ENCODE peak calls at places on chromosome 5, in four cellular contexts. D, T, K and Q are unnamed samples.

GRCh38 chr5:146799235-146800015 is 79.1 kb downstream of the PPP2R2B start:
- DNase-seq in D (no peak), K (no peak), T (no peak), Q (no peak)

GRCh38 chr5:94690778-94691177 is 72.3 kb downstream of the SLF1 start:
- DNase-seq in K (no peak), T (no peak), D (no peak), Q (no peak)

GRCh38 chr5:111432828-111433536 is 79.4 kb downstream of the STARD4 start:
- DNase-seq in D (no peak), T (no peak), K (no peak), Q (no peak)

GRCh38 chr5:167205881-167206280 is 1085.6 kb upstream of the WWC1 start:
- DNase-seq in D (no peak), T (no peak), K (no peak), Q (no peak)

GRCh38 chr5:131983244-131983771 is 28.1 kb downstream of the ACSL6 start:
- DNase-seq in K (no peak), T (no peak), D (no peak), Q (no peak)

GRCh38 chr5:39176740-39177628 is 42.4 kb downstream of the FYB1 start:
- DNase-seq in D (no peak), K (peak; percentile 57), T (no peak), Q (no peak)

GRCh38 chr5:71873202-71873601 is 154.1 kb downstream of the CARTPT start:
- DNase-seq in T (no peak), K (no peak), D (no peak), Q (no peak)

GRCh38 chr5:114319821-114320220 is 42.0 kb upstream of the KCNN2 start:
- DNase-seq in T (no peak), K (no peak), D (no peak), Q (no peak)

GRCh38 chr5:93886098-93886806 is 144.9 kb upstream of the POU5F2 start:
- DNase-seq in K (no peak), D (no peak), T (no peak), Q (no peak)

GRCh38 chr5:147507480-147508126 is 2.3 kb downstream of the DPYSL3 start:
- DNase-seq in T (no peak), K (no peak), D (no peak), Q (no peak)

GRCh38 chr5:8321272-8321671 is 452.3 kb downstream of the MTRR start:
- DNase-seq in D (no peak), T (no peak), K (no peak), Q (no peak)

GRCh38 chr5:14723648-14724231 is 59.2 kb downstream of the OTULIN start:
- DNase-seq in D (no peak), T (no peak), K (no peak), Q (no peak)

GRCh38 chr5:108670591-108671335 is 76.9 kb upstream of the FER start:
- DNase-seq in D (no peak), K (no peak), T (no peak), Q (no peak)

GRCh38 chr5:114782869-114783268 is 386.8 kb downstream of the TRIM36 start:
- DNase-seq in K (no peak), T (no peak), D (no peak), Q (peak; percentile 56)

GRCh38 chr5:14034991-14035390 is 90.5 kb upstream of the DNAH5 start:
- DNase-seq in K (no peak), D (no peak), T (no peak), Q (no peak)

GRCh38 chr5:35830587-35830986 is 26.1 kb upstream of the IL7R start:
- DNase-seq in T (no peak), K (no peak), D (no peak), Q (no peak)

GRCh38 chr5:40599676-40600075 is 80.0 kb upstream of the PTGER4 start:
- DNase-seq in K (no peak), D (no peak), T (no peak), Q (no peak)

GRCh38 chr5:38672059-38672791 is 115.8 kb upstream of the LIFR start:
- DNase-seq in T (peak; percentile 64), D (no peak), K (no peak), Q (no peak)

DNA sequence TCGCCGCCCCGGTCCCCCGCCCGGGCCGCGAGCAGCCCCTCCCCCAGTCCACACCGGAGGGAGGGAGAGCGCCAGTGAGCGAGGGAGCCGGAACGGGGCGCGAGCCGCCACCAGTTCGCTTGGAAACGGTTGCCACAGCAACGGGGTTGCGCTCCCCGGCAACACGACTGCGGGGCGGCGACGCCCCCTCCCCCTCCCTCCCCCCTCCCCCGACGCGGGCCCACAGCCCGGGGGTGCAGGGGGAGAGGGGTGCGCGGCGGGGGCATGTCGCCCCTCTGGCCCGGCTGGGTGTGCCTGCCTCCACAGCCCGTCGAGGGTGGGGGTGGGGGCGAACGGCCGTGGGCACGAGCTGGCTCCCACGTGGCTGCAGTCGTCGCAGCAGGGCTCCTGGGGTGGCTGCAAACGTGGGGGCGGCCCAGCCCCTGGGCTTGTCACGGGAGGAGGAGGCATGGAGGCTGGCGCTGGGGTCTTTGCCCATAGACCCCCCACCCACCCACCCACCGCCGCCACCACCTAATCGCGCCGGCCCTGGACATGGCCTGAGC is 524 bp downstream of the PRR7 start:
- DNase-seq in D (no peak), K (peak; percentile 78), T (no peak), Q (no peak)
- TF ChIP-seq FOSL1 in D (no peak), K (no peak), T (no peak), Q (no peak)

DNA sequence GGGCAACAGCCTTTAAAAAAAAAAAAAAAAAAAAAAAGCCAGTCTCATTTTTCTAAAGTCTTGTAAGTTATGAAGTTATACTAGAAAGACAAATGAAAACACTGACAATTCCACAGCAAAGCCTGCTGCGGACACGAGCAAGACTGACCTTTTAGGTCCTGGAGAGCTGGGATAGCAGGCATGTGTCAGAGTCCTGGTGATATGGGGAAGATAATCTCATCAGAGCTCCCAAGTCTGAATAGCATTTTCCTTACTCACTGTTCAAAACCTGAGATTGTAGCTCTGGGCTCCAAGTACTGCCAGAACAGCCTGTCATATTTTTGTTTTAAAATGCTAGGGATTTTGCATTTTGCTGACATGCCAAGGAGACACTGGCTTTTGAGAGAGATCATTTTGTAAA is 90.1 kb downstream of the DRD1 start:
- DNase-seq in T (no peak), D (no peak), K (no peak), Q (no peak)
- TF ChIP-seq FOSL1 in T (no peak), D (no peak), K (no peak), Q (no peak)

GRCh38 chr5:143886621-143887301 is 74.8 kb downstream of the HMHB1 start:
- DNase-seq in D (no peak), K (no peak), T (no peak), Q (no peak)
- TF ChIP-seq FOSL1 in D (no peak), K (no peak), T (no peak), Q (no peak)

GRCh38 chr5:135993894-135994514 is 34.8 kb upstream of the TGFBI start:
- DNase-seq in D (no peak), K (no peak), T (peak; percentile 39), Q (no peak)
- TF ChIP-seq FOSL1 in D (no peak), K (no peak), T (no peak), Q (no peak)